ENCODE peak calls at places on chromosomes 16 and 17, in four cellular contexts. Q is putamen; H is activated naive CD4-positive, alpha-beta T cell; X is hepatic stellate cell. Y is an unnamed sample.

GRCh38 chr16:53090591-53091507 is 36.1 kb downstream of the CHD9 start:
- DNase-seq in Q (peak; percentile 89), H (no peak), X (peak; percentile 91), Y (peak; percentile 93)

GRCh38 chr17:72205801-72206200 is 85.0 kb downstream of the SOX9 start:
- DNase-seq in Q (no peak), H (no peak), X (no peak), Y (no peak)

GRCh38 chr17:1005361-1005946 is 8.5 kb downstream of the TIMM22 start:
- DNase-seq in Q (peak; percentile 77), H (no peak), X (no peak), Y (no peak)

GRCh38 chr17:52648995-52649394 is 490.5 kb upstream of the CA10 start:
- DNase-seq in Q (no peak), H (no peak), X (no peak), Y (no peak)

GRCh38 chr16:1870365-1871082 is 1.4 kb downstream of the MEIOB start:
- DNase-seq in Q (no peak), H (no peak), X (peak; percentile 27), Y (peak; percentile 80)

GRCh38 chr17:4490637-4491061 is 8.0 kb upstream of the SPNS2 start:
- DNase-seq in Q (no peak), H (no peak), X (no peak), Y (no peak)

GRCh38 chr17:76943781-76944213 is 75.6 kb downstream of the MGAT5B start:
- DNase-seq in Q (no peak), H (no peak), X (no peak), Y (no peak)

GRCh38 chr17:45431531-45432404 is 902 bp downstream of the ARHGAP27 start:
- DNase-seq in Q (no peak), H (no peak), X (peak; percentile 84), Y (no peak)